ENCODE peak calls at places on chromosomes 3 and 15, in ten cellular contexts. One of them, this sample, is unnamed.
A peak's percentile ranks its signal among the peaks of the same experiment; 100 is the strongest.

GRCh38 chr15:78007965-78008886 is 69.3 kb downstream of the TBC1D2B start:
- DNase-seq in endothelial cell of umbilical vein: no peak
- DNase-seq in AG09319: peak; percentile 59
- DNase-seq in heart right ventricle: peak; percentile 49
- DNase-seq in AG10803: peak; percentile 86
- DNase-seq in Calu3: peak; percentile 66
- DNase-seq in psoas muscle: peak; percentile 96
- DNase-seq in right lobe of liver: peak; percentile 83
- DNase-seq in MCF 10A: peak; percentile 89
- DNase-seq in GM10248: no peak
- DNase-seq in this sample: peak; percentile 82

GRCh38 chr15:58038426-58039106 is 26.9 kb downstream of the ALDH1A2 start:
- DNase-seq in endothelial cell of umbilical vein: peak; percentile 85
- DNase-seq in AG09319: no peak
- DNase-seq in heart right ventricle: no peak
- DNase-seq in AG10803: no peak
- DNase-seq in Calu3: peak; percentile 51
- DNase-seq in psoas muscle: no peak
- DNase-seq in right lobe of liver: no peak
- DNase-seq in MCF 10A: peak; percentile 94
- DNase-seq in GM10248: no peak
- DNase-seq in this sample: no peak

GRCh38 chr3:129610276-129610675 is 3.8 kb upstream of the PLXND1 start:
- DNase-seq in endothelial cell of umbilical vein: peak; percentile 73
- DNase-seq in AG09319: no peak
- DNase-seq in heart right ventricle: no peak
- DNase-seq in AG10803: no peak
- DNase-seq in Calu3: no peak
- DNase-seq in psoas muscle: no peak
- DNase-seq in right lobe of liver: no peak
- DNase-seq in MCF 10A: no peak
- DNase-seq in GM10248: no peak
- DNase-seq in this sample: no peak

GRCh38 chr3:103794656-103795055 is 1359.8 kb downstream of the ZPLD1 start:
- DNase-seq in endothelial cell of umbilical vein: no peak
- DNase-seq in AG09319: no peak
- DNase-seq in heart right ventricle: no peak
- DNase-seq in AG10803: no peak
- DNase-seq in Calu3: peak; percentile 2
- DNase-seq in psoas muscle: no peak
- DNase-seq in right lobe of liver: no peak
- DNase-seq in MCF 10A: peak; percentile 13
- DNase-seq in GM10248: no peak
- DNase-seq in this sample: no peak

GRCh38 chr3:39128951-39129350 is 21.5 kb downstream of the TTC21A start:
- DNase-seq in endothelial cell of umbilical vein: no peak
- DNase-seq in AG09319: no peak
- DNase-seq in heart right ventricle: no peak
- DNase-seq in AG10803: no peak
- DNase-seq in Calu3: no peak
- DNase-seq in psoas muscle: no peak
- DNase-seq in right lobe of liver: no peak
- DNase-seq in MCF 10A: no peak
- DNase-seq in GM10248: no peak
- DNase-seq in this sample: no peak

GRCh38 chr15:38010390-38010789 is 76.0 kb downstream of the TMCO5A start:
- DNase-seq in endothelial cell of umbilical vein: no peak
- DNase-seq in AG09319: peak; percentile 16
- DNase-seq in heart right ventricle: no peak
- DNase-seq in AG10803: peak; percentile 68
- DNase-seq in Calu3: no peak
- DNase-seq in psoas muscle: no peak
- DNase-seq in right lobe of liver: no peak
- DNase-seq in MCF 10A: no peak
- DNase-seq in GM10248: no peak
- DNase-seq in this sample: no peak

GRCh38 chr15:77810180-77810579 is 177.5 kb upstream of the LINGO1 start:
- DNase-seq in endothelial cell of umbilical vein: no peak
- DNase-seq in AG09319: no peak
- DNase-seq in heart right ventricle: peak; percentile 16
- DNase-seq in AG10803: no peak
- DNase-seq in Calu3: no peak
- DNase-seq in psoas muscle: no peak
- DNase-seq in right lobe of liver: no peak
- DNase-seq in MCF 10A: no peak
- DNase-seq in GM10248: no peak
- DNase-seq in this sample: no peak

GRCh38 chr15:89447676-89448075 is 48.7 kb downstream of the RHCG start:
- DNase-seq in endothelial cell of umbilical vein: no peak
- DNase-seq in AG09319: no peak
- DNase-seq in heart right ventricle: no peak
- DNase-seq in AG10803: no peak
- DNase-seq in Calu3: no peak
- DNase-seq in psoas muscle: no peak
- DNase-seq in right lobe of liver: no peak
- DNase-seq in MCF 10A: no peak
- DNase-seq in GM10248: no peak
- DNase-seq in this sample: no peak

GRCh38 chr3:104566054-104566453 is 800.7 kb upstream of the ALCAM start:
- DNase-seq in endothelial cell of umbilical vein: no peak
- DNase-seq in AG09319: no peak
- DNase-seq in heart right ventricle: no peak
- DNase-seq in AG10803: no peak
- DNase-seq in Calu3: no peak
- DNase-seq in psoas muscle: no peak
- DNase-seq in right lobe of liver: no peak
- DNase-seq in MCF 10A: no peak
- DNase-seq in GM10248: no peak
- DNase-seq in this sample: no peak

GRCh38 chr15:62656071-62656470 is 386.5 kb upstream of the TPM1 start:
- DNase-seq in endothelial cell of umbilical vein: no peak
- DNase-seq in AG09319: no peak
- DNase-seq in heart right ventricle: no peak
- DNase-seq in AG10803: no peak
- DNase-seq in Calu3: no peak
- DNase-seq in psoas muscle: no peak
- DNase-seq in right lobe of liver: no peak
- DNase-seq in MCF 10A: no peak
- DNase-seq in GM10248: no peak
- DNase-seq in this sample: no peak

GRCh38 chr15:79886119-79886518 is 10.7 kb downstream of the MTHFS start:
- DNase-seq in endothelial cell of umbilical vein: no peak
- DNase-seq in AG09319: no peak
- DNase-seq in heart right ventricle: no peak
- DNase-seq in AG10803: no peak
- DNase-seq in Calu3: no peak
- DNase-seq in psoas muscle: no peak
- DNase-seq in right lobe of liver: no peak
- DNase-seq in MCF 10A: no peak
- DNase-seq in GM10248: no peak
- DNase-seq in this sample: no peak

GRCh38 chr3:171165499-171165921 is 139.0 kb upstream of the SLC2A2 start:
- DNase-seq in endothelial cell of umbilical vein: no peak
- DNase-seq in AG09319: no peak
- DNase-seq in heart right ventricle: no peak
- DNase-seq in AG10803: no peak
- DNase-seq in Calu3: no peak
- DNase-seq in psoas muscle: no peak
- DNase-seq in right lobe of liver: no peak
- DNase-seq in MCF 10A: no peak
- DNase-seq in GM10248: no peak
- DNase-seq in this sample: no peak

GRCh38 chr3:171163724-171164465 is 137.4 kb upstream of the SLC2A2 start:
- DNase-seq in endothelial cell of umbilical vein: no peak
- DNase-seq in AG09319: no peak
- DNase-seq in heart right ventricle: no peak
- DNase-seq in AG10803: peak; percentile 25
- DNase-seq in Calu3: no peak
- DNase-seq in psoas muscle: no peak
- DNase-seq in right lobe of liver: no peak
- DNase-seq in MCF 10A: no peak
- DNase-seq in GM10248: no peak
- DNase-seq in this sample: no peak

GRCh38 chr3:171168551-171168950 is 142.0 kb upstream of the SLC2A2 start:
- DNase-seq in endothelial cell of umbilical vein: no peak
- DNase-seq in AG09319: no peak
- DNase-seq in heart right ventricle: no peak
- DNase-seq in AG10803: no peak
- DNase-seq in Calu3: no peak
- DNase-seq in psoas muscle: no peak
- DNase-seq in right lobe of liver: no peak
- DNase-seq in MCF 10A: no peak
- DNase-seq in GM10248: no peak
- DNase-seq in this sample: no peak

GRCh38 chr3:171168086-171168485 is 141.6 kb upstream of the SLC2A2 start:
- DNase-seq in endothelial cell of umbilical vein: no peak
- DNase-seq in AG09319: no peak
- DNase-seq in heart right ventricle: no peak
- DNase-seq in AG10803: peak; percentile 40
- DNase-seq in Calu3: peak; percentile 76
- DNase-seq in psoas muscle: no peak
- DNase-seq in right lobe of liver: peak; percentile 29
- DNase-seq in MCF 10A: peak; percentile 51
- DNase-seq in GM10248: no peak
- DNase-seq in this sample: peak; percentile 57

GRCh38 chr3:171165986-171166385 is 139.5 kb upstream of the SLC2A2 start:
- DNase-seq in endothelial cell of umbilical vein: no peak
- DNase-seq in AG09319: no peak
- DNase-seq in heart right ventricle: no peak
- DNase-seq in AG10803: no peak
- DNase-seq in Calu3: no peak
- DNase-seq in psoas muscle: no peak
- DNase-seq in right lobe of liver: no peak
- DNase-seq in MCF 10A: no peak
- DNase-seq in GM10248: no peak
- DNase-seq in this sample: no peak
- TF ChIP-seq CTCF in endothelial cell of umbilical vein: no peak
- TF ChIP-seq CTCF in AG09319: no peak
- TF ChIP-seq CTCF in heart right ventricle: no peak
- TF ChIP-seq CTCF in AG10803: no peak
- TF ChIP-seq CTCF in Calu3: no peak
- TF ChIP-seq CTCF in psoas muscle: no peak
- TF ChIP-seq CTCF in right lobe of liver: no peak
- TF ChIP-seq CTCF in MCF 10A: no peak
- TF ChIP-seq CTCF in GM10248: no peak
- TF ChIP-seq CTCF in this sample: no peak

DNA sequence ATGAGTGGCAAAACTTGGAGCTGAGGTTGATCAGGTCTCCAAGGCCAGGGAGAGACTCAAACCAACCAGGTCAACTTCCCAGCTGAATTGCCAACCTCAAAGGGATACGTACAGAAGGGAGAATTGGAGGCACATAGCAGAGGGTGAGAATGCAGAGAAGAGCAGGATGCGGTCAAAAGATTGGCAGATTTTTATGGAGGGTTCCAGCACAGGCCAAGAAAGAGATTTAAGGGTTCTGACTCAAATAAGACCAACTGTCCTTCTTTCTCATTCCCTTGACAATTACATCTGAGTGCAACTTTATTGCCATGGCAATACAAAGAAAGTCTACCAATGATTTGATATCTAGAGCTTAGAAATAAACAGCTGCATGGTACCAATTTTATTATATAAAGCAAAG is 33.2 kb downstream of the SCG5 start:
- DNase-seq in endothelial cell of umbilical vein: no peak
- DNase-seq in AG09319: no peak
- DNase-seq in heart right ventricle: no peak
- DNase-seq in AG10803: peak; percentile 55
- DNase-seq in Calu3: no peak
- DNase-seq in psoas muscle: no peak
- DNase-seq in right lobe of liver: no peak
- DNase-seq in MCF 10A: no peak
- DNase-seq in GM10248: no peak
- DNase-seq in this sample: no peak
- TF ChIP-seq CTCF in endothelial cell of umbilical vein: no peak
- TF ChIP-seq CTCF in AG09319: no peak
- TF ChIP-seq CTCF in heart right ventricle: no peak
- TF ChIP-seq CTCF in AG10803: no peak
- TF ChIP-seq CTCF in Calu3: no peak
- TF ChIP-seq CTCF in psoas muscle: no peak
- TF ChIP-seq CTCF in right lobe of liver: no peak
- TF ChIP-seq CTCF in MCF 10A: no peak
- TF ChIP-seq CTCF in GM10248: no peak
- TF ChIP-seq CTCF in this sample: no peak

GRCh38 chr3:148162132-148162531 is 535.6 kb upstream of the AGTR1 start:
- DNase-seq in endothelial cell of umbilical vein: no peak
- DNase-seq in AG09319: no peak
- DNase-seq in heart right ventricle: no peak
- DNase-seq in AG10803: no peak
- DNase-seq in Calu3: no peak
- DNase-seq in psoas muscle: no peak
- DNase-seq in right lobe of liver: no peak
- DNase-seq in MCF 10A: no peak
- DNase-seq in GM10248: no peak
- DNase-seq in this sample: no peak
- TF ChIP-seq CTCF in endothelial cell of umbilical vein: no peak
- TF ChIP-seq CTCF in AG09319: no peak
- TF ChIP-seq CTCF in heart right ventricle: no peak
- TF ChIP-seq CTCF in AG10803: no peak
- TF ChIP-seq CTCF in Calu3: no peak
- TF ChIP-seq CTCF in psoas muscle: peak; percentile 4
- TF ChIP-seq CTCF in right lobe of liver: no peak
- TF ChIP-seq CTCF in MCF 10A: no peak
- TF ChIP-seq CTCF in GM10248: no peak
- TF ChIP-seq CTCF in this sample: no peak

GRCh38 chr3:13501527-13501926 is 21.4 kb downstream of the HDAC11 start:
- DNase-seq in endothelial cell of umbilical vein: no peak
- DNase-seq in AG09319: no peak
- DNase-seq in heart right ventricle: no peak
- DNase-seq in AG10803: no peak
- DNase-seq in Calu3: no peak
- DNase-seq in psoas muscle: peak; percentile 44
- DNase-seq in right lobe of liver: no peak
- DNase-seq in MCF 10A: no peak
- DNase-seq in GM10248: no peak
- DNase-seq in this sample: no peak

GRCh38 chr3:13500133-13500885 is 20.2 kb downstream of the HDAC11 start:
- DNase-seq in endothelial cell of umbilical vein: no peak
- DNase-seq in AG09319: no peak
- DNase-seq in heart right ventricle: no peak
- DNase-seq in AG10803: no peak
- DNase-seq in Calu3: peak; percentile 54
- DNase-seq in psoas muscle: peak; percentile 64
- DNase-seq in right lobe of liver: no peak
- DNase-seq in MCF 10A: peak; percentile 41
- DNase-seq in GM10248: peak; percentile 61
- DNase-seq in this sample: no peak

GRCh38 chr3:13501958-13502790 is 22.1 kb downstream of the HDAC11 start:
- DNase-seq in endothelial cell of umbilical vein: no peak
- DNase-seq in AG09319: no peak
- DNase-seq in heart right ventricle: no peak
- DNase-seq in AG10803: no peak
- DNase-seq in Calu3: no peak
- DNase-seq in psoas muscle: peak; percentile 15
- DNase-seq in right lobe of liver: no peak
- DNase-seq in MCF 10A: no peak
- DNase-seq in GM10248: no peak
- DNase-seq in this sample: no peak

GRCh38 chr3:13502791-13503060 is 22.6 kb downstream of the HDAC11 start:
- DNase-seq in endothelial cell of umbilical vein: no peak
- DNase-seq in AG09319: no peak
- DNase-seq in heart right ventricle: no peak
- DNase-seq in AG10803: no peak
- DNase-seq in Calu3: no peak
- DNase-seq in psoas muscle: peak; percentile 35
- DNase-seq in right lobe of liver: no peak
- DNase-seq in MCF 10A: no peak
- DNase-seq in GM10248: no peak
- DNase-seq in this sample: no peak

GRCh38 chr3:13501056-13501455 is 20.9 kb downstream of the HDAC11 start:
- DNase-seq in endothelial cell of umbilical vein: no peak
- DNase-seq in AG09319: no peak
- DNase-seq in heart right ventricle: no peak
- DNase-seq in AG10803: no peak
- DNase-seq in Calu3: no peak
- DNase-seq in psoas muscle: peak; percentile 11
- DNase-seq in right lobe of liver: no peak
- DNase-seq in MCF 10A: no peak
- DNase-seq in GM10248: no peak
- DNase-seq in this sample: no peak
- TF ChIP-seq CTCF in endothelial cell of umbilical vein: no peak
- TF ChIP-seq CTCF in AG09319: no peak
- TF ChIP-seq CTCF in heart right ventricle: no peak
- TF ChIP-seq CTCF in AG10803: no peak
- TF ChIP-seq CTCF in Calu3: no peak
- TF ChIP-seq CTCF in psoas muscle: no peak
- TF ChIP-seq CTCF in right lobe of liver: no peak
- TF ChIP-seq CTCF in MCF 10A: no peak
- TF ChIP-seq CTCF in GM10248: no peak
- TF ChIP-seq CTCF in this sample: no peak